ENCODE peak calls at places on chromosomes 1 and 21, in nine cellular contexts. J, R, X, O, V, S, N, E and Q are unnamed samples.

GRCh38 chr1:58190614-58191013 is 355.9 kb downstream of the OMA1 start:
- DNase-seq in J (no peak), N (no peak), S (peak), E (no peak), R (no peak), X (no peak), O (no peak), V (no peak), Q (no peak)

GRCh38 chr21:15874610-15875009 is 144.8 kb downstream of the USP25 start:
- DNase-seq in N (no peak), E (no peak), J (no peak), V (no peak), O (no peak), X (no peak), S (no peak), R (no peak), Q (no peak)

GRCh38 chr21:19684328-19684727 is 1280.7 kb upstream of the TMPRSS15 start:
- DNase-seq in S (no peak), J (no peak), E (no peak), N (no peak), X (no peak), V (no peak), O (no peak), R (no peak), Q (no peak)

GRCh38 chr1:34057751-34058150 is 107.3 kb downstream of the CSMD2 start:
- DNase-seq in N (no peak), J (no peak), X (no peak), R (no peak), S (no peak), V (no peak), O (no peak), E (no peak), Q (no peak)

GRCh38 chr21:32233055-32233546 is 45.7 kb downstream of the MIS18A start:
- DNase-seq in J (no peak), E (no peak), V (no peak), R (no peak), S (no peak), N (no peak), X (no peak), O (peak), Q (no peak)

GRCh38 chr1:22910986-22911651 is 61.5 kb downstream of the LACTBL1 start:
- DNase-seq in R (no peak), V (no peak), N (no peak), X (no peak), O (no peak), J (no peak), E (no peak), S (no peak), Q (no peak)

GRCh38 chr1:35047188-35047858 is 15.6 kb upstream of the ZMYM6 start:
- DNase-seq in J (no peak), S (no peak), X (no peak), R (no peak), N (no peak), O (no peak), V (no peak), E (no peak), Q (no peak)

GRCh38 chr1:237115035-237115434 is 73.1 kb downstream of the RYR2 start:
- DNase-seq in O (no peak), E (no peak), S (no peak), N (peak), V (no peak), R (no peak), X (no peak), J (no peak), Q (no peak)

GRCh38 chr21:21183092-21183491 is 184.9 kb downstream of the NCAM2 start:
- DNase-seq in J (no peak), V (no peak), S (no peak), N (no peak), R (no peak), E (no peak), O (no peak), X (no peak), Q (no peak)